ENCODE peak calls at places on chromosomes 1 and 21, in four cellular contexts. K is mammary epithelial cell, H is MM.1S, F is A673. G is an unnamed sample.

GRCh38 chr1:209600541-209600940 is 17.0 kb downstream of the CAMK1G start:
- DNase-seq in K (peak), H (no peak), F (no peak), G (no peak)

GRCh38 chr1:221594600-221594999 is 147.3 kb downstream of the DUSP10 start:
- DNase-seq in K (no peak), H (no peak), F (no peak), G (no peak)

GRCh38 chr1:70528591-70529333 is 117.7 kb downstream of the CTH start:
- DNase-seq in K (peak), H (peak), F (peak), G (peak)

GRCh38 chr1:225655509-225656258 is 2.8 kb upstream of the ENAH start:
- DNase-seq in K (peak), H (peak), F (peak), G (no peak)

GRCh38 chr1:31976401-31976800 is 37.3 kb upstream of the KHDRBS1 start:
- DNase-seq in K (peak), H (no peak), F (no peak), G (no peak)

GRCh38 chr21:33261635-33262034 is 4.5 kb upstream of the IL10RB start:
- DNase-seq in K (no peak), H (peak), F (no peak), G (no peak)

GRCh38 chr1:202615501-202616354 is 94.5 kb downstream of the SYT2 start:
- DNase-seq in K (no peak), H (peak), F (peak), G (peak)

GRCh38 chr1:47774986-47775834 is 222.0 kb downstream of the TRABD2B start:
- DNase-seq in K (no peak), H (no peak), F (no peak), G (no peak)

GRCh38 chr1:210262897-210263272 is 30.3 kb downstream of the SERTAD4 start:
- DNase-seq in K (no peak), H (no peak), F (no peak), G (no peak)

GRCh38 chr1:233367057-233367759 is 39.7 kb downstream of the MAP3K21 start:
- DNase-seq in K (no peak), H (no peak), F (no peak), G (no peak)

GRCh38 chr1:185528084-185528656 is 206.0 kb upstream of the HMCN1 start:
- DNase-seq in K (peak), H (no peak), F (no peak), G (no peak)

GRCh38 chr1:26864610-26865480 is 1.9 kb downstream of the SFN start:
- DNase-seq in K (peak), H (peak), F (peak), G (peak)
- TF ChIP-seq CTCF in K (no peak), H (peak), F (peak), G (no peak)

DNA sequence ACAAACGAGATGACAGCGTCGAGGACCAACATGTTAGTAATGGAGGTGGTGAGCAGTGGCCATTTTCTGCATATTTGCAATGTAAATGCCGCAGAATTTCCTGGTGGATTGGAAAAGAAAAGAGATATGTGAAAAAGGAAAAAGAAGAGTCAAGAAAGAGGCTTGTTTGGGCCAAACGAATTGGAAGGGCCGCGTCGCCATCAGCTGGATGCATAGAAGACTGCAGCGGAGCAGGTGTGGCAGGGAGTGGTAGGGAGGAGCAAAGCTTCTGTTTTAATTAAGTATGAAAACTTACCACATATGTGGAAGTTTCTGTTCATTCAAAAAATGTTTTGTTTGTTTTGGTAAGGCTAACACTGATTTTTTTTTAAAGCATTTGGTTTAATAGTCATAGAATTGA is 690.7 kb downstream of the NCAM2 start:
- DNase-seq in K (no peak), H (peak), F (peak), G (no peak)
- TF ChIP-seq CTCF in K (no peak), H (peak), F (peak), G (no peak)

GRCh38 chr1:160567858-160568682 is 11.2 kb downstream of the CD84 start:
- DNase-seq in K (no peak), H (no peak), F (no peak), G (peak)

GRCh38 chr1:160565568-160565967 is 13.7 kb downstream of the CD84 start:
- DNase-seq in K (no peak), H (no peak), F (no peak), G (no peak)

GRCh38 chr1:160576430-160576829 is 2.9 kb downstream of the CD84 start:
- DNase-seq in K (no peak), H (no peak), F (no peak), G (no peak)

GRCh38 chr1:160575112-160575664 is 4.1 kb downstream of the CD84 start:
- DNase-seq in K (no peak), H (no peak), F (no peak), G (no peak)

GRCh38 chr1:160570847-160571246 is 8.4 kb downstream of the CD84 start:
- DNase-seq in K (no peak), H (no peak), F (no peak), G (no peak)
- TF ChIP-seq CTCF in K (no peak), H (no peak), F (no peak), G (no peak)

DNA sequence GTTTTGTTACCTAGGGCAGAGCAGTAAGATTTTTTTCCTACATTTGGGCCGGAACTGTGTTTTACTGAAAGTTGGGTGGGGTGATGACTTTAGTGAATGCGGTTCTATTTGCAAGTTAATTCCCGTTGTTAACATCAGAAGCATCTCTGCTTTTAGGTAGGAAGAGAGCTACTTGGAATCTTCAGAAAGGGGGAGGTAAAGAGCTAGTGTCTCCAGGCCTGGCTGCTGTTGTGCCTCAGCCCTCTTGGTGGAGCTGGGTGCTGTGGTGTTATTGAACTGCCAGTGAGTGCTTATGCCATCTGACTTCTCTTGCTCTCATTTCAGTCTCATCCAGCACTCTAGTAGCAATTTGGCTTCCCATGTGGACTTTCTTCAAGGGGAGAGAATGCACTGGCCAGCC is 3.4 kb downstream of the KDM4A start:
- DNase-seq in K (peak), H (peak), F (peak), G (no peak)
- TF ChIP-seq CTCF in K (peak), H (peak), F (peak), G (peak)

GRCh38 chr1:28648493-28649238 is at the start of gene RNU11:
- DNase-seq in K (peak), H (peak), F (peak), G (peak)
- TF ChIP-seq CTCF in K (no peak), H (no peak), F (no peak), G (no peak)

GRCh38 chr1:111563619-111564018 is 56.0 kb upstream of the RAP1A start:
- DNase-seq in K (peak), H (no peak), F (no peak), G (no peak)
- TF ChIP-seq CTCF in K (no peak), H (no peak), F (no peak), G (no peak)

GRCh38 chr1:228216371-228217320 is 8.8 kb downstream of the OBSCN start:
- DNase-seq in K (no peak), H (no peak), F (no peak), G (no peak)

GRCh38 chr1:228218513-228219244 is 10.8 kb downstream of the OBSCN start:
- DNase-seq in K (no peak), H (no peak), F (no peak), G (no peak)

GRCh38 chr1:228219245-228219961 is 11.6 kb downstream of the OBSCN start:
- DNase-seq in K (no peak), H (no peak), F (no peak), G (no peak)

GRCh38 chr1:228215663-228216116 is 7.8 kb downstream of the OBSCN start:
- DNase-seq in K (no peak), H (no peak), F (no peak), G (no peak)

GRCh38 chr1:228217551-228218344 is 9.9 kb downstream of the OBSCN start:
- DNase-seq in K (no peak), H (peak), F (no peak), G (no peak)
- TF ChIP-seq CTCF in K (no peak), H (no peak), F (no peak), G (no peak)

GRCh38 chr1:167093863-167094516 is at the start of gene STYXL2:
- DNase-seq in K (no peak), H (no peak), F (no peak), G (no peak)
- TF ChIP-seq CTCF in K (no peak), H (no peak), F (no peak), G (no peak)